ENCODE peak calls at places on chromosomes 7 and 10, in nine cellular contexts. E is omental fat pad, A is GM10248, P is cardiac fibroblast, S is epithelial cell of esophagus, R is kidney epithelial cell, L is HFF-Myc, W is activated B cell treated with CpG ODN at 0.5 μM for 24 hours, C is neural crest cell. O is an unnamed sample.

GRCh38 chr7:69622960-69623359 is 24.7 kb downstream of the AUTS2 start:
- DNase-seq in W (no peak), L (no peak), S (no peak), E (no peak), P (no peak), C (no peak), A (no peak), R (no peak), O (no peak)

GRCh38 chr7:27073066-27073465 is 22.7 kb downstream of the HOXA1 start:
- DNase-seq in P (no peak), S (no peak), R (no peak), E (no peak), A (no peak), W (no peak), L (no peak), C (no peak), O (no peak)

GRCh38 chr10:116055919-116056252 is 217.1 kb downstream of the GFRA1 start:
- DNase-seq in L (no peak), W (no peak), C (no peak), P (no peak), A (no peak), S (no peak), R (no peak), E (no peak), O (no peak)

GRCh38 chr7:148727501-148728278 is 29.0 kb downstream of the CUL1 start:
- DNase-seq in C (no peak), R (no peak), L (no peak), W (no peak), P (no peak), A (no peak), E (no peak), S (peak; percentile 82), O (no peak)

GRCh38 chr10:6721480-6721879 is 141.4 kb upstream of the PRKCQ start:
- DNase-seq in C (no peak), S (peak; percentile 89), A (no peak), P (peak; percentile 82), W (no peak), E (no peak), R (peak; percentile 86), L (peak; percentile 99), O (no peak)

GRCh38 chr10:27145937-27146336 is 8.2 kb downstream of the YME1L1 start:
- DNase-seq in A (no peak), R (no peak), C (no peak), P (no peak), L (no peak), W (no peak), S (no peak), E (no peak), O (no peak)

GRCh38 chr7:73769481-73770001 is 529 bp downstream of the CLDN3 start:
- DNase-seq in A (peak; percentile 9), S (no peak), P (peak; percentile 2), R (no peak), C (no peak), L (no peak), E (no peak), W (no peak), O (no peak)

GRCh38 chr7:74656421-74656910 is 1.1 kb upstream of the GTF2I start:
- DNase-seq in A (no peak), E (no peak), P (peak; percentile 25), R (no peak), W (peak; percentile 25), C (peak; percentile 45), S (no peak), L (no peak), O (peak; percentile 61)

GRCh38 chr7:133789951-133790350 is 337.2 kb upstream of the LRGUK start:
- DNase-seq in C (no peak), E (no peak), R (peak; percentile 12), S (peak; percentile 31), A (no peak), L (no peak), W (no peak), P (peak; percentile 36), O (no peak)

GRCh38 chr7:1770331-1770730 is 100.3 kb downstream of the ELFN1 start:
- DNase-seq in L (no peak), P (no peak), W (no peak), C (no peak), R (no peak), E (no peak), A (no peak), S (no peak), O (no peak)

GRCh38 chr10:3827768-3828403 is 42.9 kb upstream of the KLF6 start:
- DNase-seq in C (no peak), E (no peak), P (no peak), A (no peak), L (no peak), W (no peak), S (no peak), R (no peak), O (no peak)

GRCh38 chr10:120600871-120601644 is 144.0 kb downstream of the PLPP4 start:
- DNase-seq in L (no peak), C (peak; percentile 17), A (no peak), W (no peak), R (no peak), P (no peak), E (no peak), S (peak; percentile 4), O (no peak)
- TF ChIP-seq CTCF in L (peak; percentile 39), C (peak; percentile 50), A (no peak), W (no peak), R (peak; percentile 70), P (no peak), E (no peak), S (no peak), O (peak; percentile 33)

GRCh38 chr10:84743483-84743882 is 415.1 kb downstream of the CCSER2 start:
- DNase-seq in L (no peak), P (peak; percentile 6), A (no peak), W (no peak), R (no peak), S (peak; percentile 32), E (no peak), C (no peak), O (no peak)
- TF ChIP-seq CTCF in L (no peak), P (peak; percentile 12), A (peak; percentile 28), W (no peak), R (peak; percentile 49), S (peak; percentile 71), E (no peak), C (peak; percentile 66), O (peak; percentile 30)

GRCh38 chr7:151192002-151192539 is 5.0 kb upstream of the ASB10 start:
- DNase-seq in W (no peak), S (no peak), L (no peak), C (no peak), P (no peak), R (no peak), E (no peak), A (no peak), O (no peak)

GRCh38 chr7:151193203-151193602 is 6.2 kb upstream of the ASB10 start:
- DNase-seq in S (no peak), L (no peak), R (no peak), E (no peak), C (no peak), W (no peak), A (no peak), P (no peak), O (no peak)

GRCh38 chr7:151194188-151194587 is 7.1 kb upstream of the ASB10 start:
- DNase-seq in E (no peak), C (no peak), W (no peak), S (no peak), A (no peak), L (no peak), P (no peak), R (no peak), O (no peak)

GRCh38 chr7:151189038-151189437 is 2.0 kb upstream of the ASB10 start:
- DNase-seq in W (no peak), S (no peak), C (no peak), P (no peak), L (no peak), A (no peak), E (no peak), R (no peak), O (no peak)

GRCh38 chr7:151191544-151191943 is 4.5 kb upstream of the ASB10 start:
- DNase-seq in C (no peak), W (no peak), R (no peak), A (no peak), L (no peak), S (no peak), P (no peak), E (no peak), O (no peak)
- TF ChIP-seq CTCF in C (no peak), W (no peak), R (no peak), A (no peak), L (no peak), S (no peak), P (no peak), E (no peak), O (no peak)

GRCh38 chr7:6637544-6638229 is 569 bp downstream of the ZNF316 start:
- DNase-seq in A (peak; percentile 92), R (no peak), S (peak; percentile 17), E (no peak), C (peak; percentile 30), P (no peak), W (peak; percentile 68), L (no peak), O (peak; percentile 50)
- TF ChIP-seq CTCF in A (peak; percentile 59), R (peak; percentile 19), S (no peak), E (no peak), C (peak; percentile 50), P (no peak), W (no peak), L (peak; percentile 18), O (peak; percentile 26)

GRCh38 chr10:78971094-78971682 is 97.6 kb upstream of the ZMIZ1 start:
- DNase-seq in P (no peak), E (no peak), C (no peak), A (no peak), R (no peak), W (no peak), L (no peak), S (no peak), O (no peak)
- TF ChIP-seq CTCF in P (peak; percentile 16), E (no peak), C (peak; percentile 16), A (no peak), R (no peak), W (no peak), L (no peak), S (no peak), O (no peak)

O was measured in mesothelial cell of epicardium.